ENCODE peak calls at places on chromosomes 6 and 20, in nine cellular contexts. F is HCT116, Q is right lobe of liver, Z is heart left ventricle, P is body of pancreas, N is K562, M is HepG2, U is upper lobe of left lung, R is IMR-90. Y is an unnamed sample. For H3K4me1, the result is how much of the 10 kb centered on the place peaks cover.

GRCh38 chr20:370151-370600 is 10.4 kb upstream of the TRIB3 start:
- ATAC-seq in R (no peak), N (no peak), Q (peak), U (no peak), Z (no peak), P (peak), F (no peak), M (peak), Y (no peak)

GRCh38 chr6:108968746-108969316 is 120.6 kb downstream of the ARMC2 start:
- ATAC-seq in Q (no peak), P (no peak), U (peak), M (no peak), Z (no peak), R (no peak), N (no peak), F (no peak), Y (peak)

GRCh38 chr6:125406771-125407170 is 105.0 kb upstream of the HDDC2 start:
- ATAC-seq in R (no peak), M (no peak), Q (no peak), Z (no peak), N (no peak), P (no peak), F (no peak), U (no peak), Y (no peak)

GRCh38 chr6:70857387-70858077 is 99.3 kb downstream of the B3GAT2 start:
- ATAC-seq in Z (no peak), R (no peak), P (no peak), N (no peak), M (no peak), U (no peak), F (no peak), Q (no peak), Y (no peak)

GRCh38 chr20:59222982-59223610 is 59.5 kb downstream of the ZNF831 start:
- ATAC-seq in F (peak), P (peak), Z (no peak), M (peak), R (peak), N (no peak), U (no peak), Q (peak), Y (no peak)

GRCh38 chr20:47330071-47330470 is 26.4 kb downstream of the ZMYND8 start:
- ATAC-seq in U (no peak), F (no peak), P (no peak), Q (no peak), N (peak), R (no peak), M (no peak), Z (no peak), Y (no peak)

GRCh38 chr20:49980140-49981008 is 2.4 kb upstream of the SNAI1 start:
- ATAC-seq in P (no peak), Z (no peak), R (no peak), F (no peak), U (no peak), Q (no peak), N (no peak), M (no peak), Y (no peak)

GRCh38 chr6:123636771-123637170 is at the start of gene TRDN:
- ATAC-seq in F (no peak), U (no peak), N (no peak), M (no peak), Z (peak), R (no peak), Q (no peak), P (no peak), Y (no peak)

GRCh38 chr20:48682529-48683385 is 145.0 kb downstream of the PREX1 start:
- ATAC-seq in P (peak), U (peak), N (peak), Z (peak), F (peak), Q (peak), M (peak), R (peak), Y (peak)

GRCh38 chr20:45279992-45280391 is 25.6 kb upstream of the SLPI start:
- ATAC-seq in Z (no peak), M (no peak), U (no peak), N (no peak), Q (no peak), F (no peak), P (no peak), R (no peak), Y (no peak)

GRCh38 chr20:5150226-5151076 is 23.6 kb downstream of the CDS2 start:
- ATAC-seq in Q (peak), N (peak), R (peak), Z (peak), P (no peak), M (peak), U (no peak), F (peak), Y (peak)

GRCh38 chr20:51128198-51128597 is 105.3 kb upstream of the KCNG1 start:
- ATAC-seq in Z (no peak), P (no peak), F (no peak), M (no peak), N (no peak), U (no peak), Q (no peak), R (peak), Y (no peak)

GRCh38 chr6:9131201-9131600 is 695.9 kb upstream of the SLC35B3 start:
- ATAC-seq in P (no peak), Z (no peak), N (no peak), M (no peak), R (no peak), F (no peak), U (no peak), Q (no peak), Y (no peak)

GRCh38 chr6:156828280-156828703 is 51.1 kb downstream of the ARID1B start:
- ATAC-seq in M (peak), P (peak), F (peak), U (peak), Q (peak), Z (peak), N (peak), R (peak), Y (peak)

GRCh38 chr6:124658053-124658452 is 304.2 kb upstream of the RNF217 start:
- ATAC-seq in N (no peak), M (no peak), P (no peak), Z (no peak), U (no peak), Q (no peak), F (no peak), R (no peak), Y (no peak)

GRCh38 chr20:40848530-40848929 is 159.5 kb upstream of the MAFB start:
- ATAC-seq in P (no peak), F (no peak), U (no peak), N (no peak), M (no peak), Z (no peak), Q (no peak), R (no peak), Y (no peak)

GRCh38 chr6:127462391-127462790 is 3.2 kb upstream of the KIAA0408 start:
- ATAC-seq in M (no peak), Q (no peak), R (no peak), Z (no peak), P (no peak), F (peak), N (no peak), U (no peak), Y (no peak)

GRCh38 chr20:44196278-44196677 is 9.3 kb upstream of the JPH2 start:
- ATAC-seq in U (no peak), Q (no peak), R (no peak), M (peak), P (no peak), F (peak), Z (no peak), N (peak), Y (no peak)

GRCh38 chr20:53162251-53162835 is 190.2 kb downstream of the TSHZ2 start:
- ATAC-seq in Q (peak), U (peak), F (peak), N (peak), R (peak), M (peak), P (peak), Z (peak), Y (peak)

GRCh38 chr6:156427345-156427744 is 349.8 kb upstream of the ARID1B start:
- ATAC-seq in Z (peak), U (peak), F (no peak), M (no peak), N (no peak), R (peak), P (peak), Q (peak), Y (no peak)

GRCh38 chr20:41476446-41476845 is 109.8 kb upstream of the EMILIN3 start:
- ATAC-seq in U (no peak), Z (peak), Q (no peak), N (no peak), R (no peak), M (no peak), F (no peak), P (peak), Y (no peak)

GRCh38 chr20:14538433-14538832 is 201.0 kb upstream of the FLRT3 start:
- ATAC-seq in U (no peak), M (no peak), P (no peak), Q (no peak), F (no peak), N (no peak), Z (no peak), R (no peak), Y (no peak)

GRCh38 chr20:44138859-44139258 is 48.1 kb downstream of the JPH2 start:
- ATAC-seq in Z (peak), U (no peak), R (no peak), P (no peak), N (no peak), F (no peak), M (no peak), Q (no peak), Y (no peak)

GRCh38 chr20:57622579-57623381 is 2.6 kb upstream of the ZBP1 start:
- ATAC-seq in R (peak), U (peak), F (peak), N (peak), Z (no peak), P (peak), M (peak), Q (peak), Y (no peak)

GRCh38 chr6:88008821-88009220 is 38.8 kb upstream of the SPACA1 start:
- ATAC-seq in M (no peak), U (no peak), Z (no peak), P (peak), R (no peak), F (no peak), N (no peak), Q (no peak), Y (no peak)

GRCh38 chr20:45352729-45353128 is 4.5 kb upstream of the SDC4 start:
- ATAC-seq in P (no peak), M (no peak), Z (no peak), U (no peak), Q (no peak), R (no peak), F (no peak), N (no peak), Y (no peak)

GRCh38 chr20:50208085-50208491 is 17.5 kb downstream of the CEBPB start:
- ATAC-seq in R (no peak), F (no peak), Q (no peak), N (no peak), Z (no peak), U (no peak), M (peak), P (no peak), Y (peak)

GRCh38 chr6:71333700-71334099 is 45.1 kb downstream of the OGFRL1 start:
- ATAC-seq in U (peak), F (no peak), Z (no peak), Q (no peak), M (no peak), P (peak), N (no peak), R (peak), Y (peak)

GRCh38 chr6:28269492-28269891 is 2.5 kb downstream of the ZSCAN26 start:
- ATAC-seq in R (peak), M (no peak), N (peak), Q (peak), P (no peak), U (no peak), Z (no peak), F (peak), Y (no peak)

GRCh38 chr6:166325383-166326042 is 16.8 kb downstream of the SFT2D1 start:
- ATAC-seq in M (no peak), R (no peak), Q (no peak), F (no peak), Z (no peak), P (no peak), N (no peak), U (no peak), Y (no peak)

GRCh38 chr6:139287868-139288267 is 3.9 kb downstream of the TXLNB start:
- ATAC-seq in M (no peak), Q (no peak), R (no peak), Z (no peak), F (no peak), U (no peak), N (no peak), P (no peak), Y (no peak)

GRCh38 chr6:39344821-39345280 is 22.3 kb upstream of the KCNK16 start:
- ATAC-seq in P (no peak), N (peak), U (no peak), F (peak), Z (no peak), Q (no peak), R (no peak), M (no peak), Y (no peak)

GRCh38 chr6:44701637-44702101 is 314.2 kb downstream of the CDC5L start:
- ATAC-seq in R (no peak), N (no peak), P (no peak), Z (peak), M (peak), F (no peak), U (no peak), Q (no peak), Y (no peak)

GRCh38 chr6:135280375-135281136 is 99.4 kb downstream of the MYB start:
- ATAC-seq in F (no peak), Z (no peak), M (no peak), Q (no peak), U (peak), R (no peak), N (peak), P (no peak), Y (no peak)

GRCh38 chr6:135281907-135282306 is 100.8 kb downstream of the MYB start:
- ATAC-seq in R (no peak), Q (no peak), P (no peak), M (no peak), Z (no peak), U (no peak), N (no peak), F (no peak), Y (no peak)

GRCh38 chr6:135281227-135281626 is 100.1 kb downstream of the MYB start:
- ATAC-seq in F (no peak), M (no peak), N (no peak), R (no peak), Q (no peak), U (peak), Z (no peak), P (no peak), Y (no peak)

GRCh38 chr6:135274561-135275293 is 93.6 kb downstream of the MYB start:
- ATAC-seq in F (no peak), M (no peak), Z (no peak), U (no peak), P (no peak), N (peak), Q (no peak), R (peak), Y (no peak)

GRCh38 chr6:135277422-135277821 is 96.3 kb downstream of the MYB start:
- ATAC-seq in M (no peak), F (no peak), U (no peak), Q (no peak), R (no peak), P (no peak), N (no peak), Z (no peak), Y (no peak)
- H3K4me1 ChIP-seq in M (under half), F (under half), U (under half), Q (under half), R (under half), P (under half), N (under half), Z (under half), Y (under half)

DNA sequence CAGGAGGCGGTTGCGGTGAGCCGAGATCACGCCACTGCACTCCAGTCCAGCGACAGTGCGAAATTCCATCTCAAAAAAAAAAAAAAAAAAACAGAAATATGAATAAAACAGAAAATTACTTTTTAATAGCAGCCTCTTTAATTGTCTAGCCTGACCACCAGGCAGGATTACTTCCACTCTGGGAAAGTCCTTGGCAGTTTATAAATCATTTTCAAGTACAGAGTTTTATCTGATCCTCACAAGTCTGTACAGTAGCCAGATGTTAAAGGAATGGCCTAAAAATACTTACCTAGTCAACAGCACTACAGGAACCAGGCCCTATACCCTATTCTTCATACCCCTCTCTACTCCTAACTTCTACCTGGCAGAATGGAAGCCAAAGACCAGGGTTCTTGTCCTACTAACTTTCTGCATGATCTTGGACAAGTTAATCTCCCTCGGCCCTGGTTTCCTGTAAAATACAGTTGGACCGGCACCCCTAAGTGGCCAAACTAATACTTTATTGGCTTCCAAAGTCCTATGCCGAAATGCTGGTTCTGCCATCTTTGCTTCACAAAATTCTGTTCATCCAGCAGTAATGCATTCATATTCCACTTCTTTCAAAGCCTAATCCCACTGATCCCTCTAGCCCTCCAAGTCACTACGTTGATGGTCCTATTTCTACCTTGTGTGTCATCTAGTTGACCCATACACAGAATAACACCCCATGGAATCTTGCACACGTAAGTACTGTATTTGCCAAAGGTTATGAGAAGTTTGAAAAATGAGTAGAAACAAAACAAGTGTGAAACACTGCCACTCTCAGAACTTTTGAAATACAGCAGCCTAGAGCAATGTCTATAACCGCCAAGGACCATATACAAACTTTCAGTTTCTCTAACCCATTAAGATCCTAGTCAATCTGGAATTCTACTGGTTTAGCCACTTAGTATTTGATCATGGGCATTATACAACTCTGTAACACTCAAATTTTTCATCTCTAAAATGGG is 1.7 kb downstream of the EIF2S2 start:
- ATAC-seq in Z (no peak), M (no peak), N (peak), F (no peak), Q (no peak), P (no peak), R (no peak), U (no peak), Y (no peak)
- TF ChIP-seq POLR2A in Z (no peak), M (peak), N (peak), F (no peak), Q (no peak), P (no peak), R (no peak), U (no peak), Y (no peak)

DNA sequence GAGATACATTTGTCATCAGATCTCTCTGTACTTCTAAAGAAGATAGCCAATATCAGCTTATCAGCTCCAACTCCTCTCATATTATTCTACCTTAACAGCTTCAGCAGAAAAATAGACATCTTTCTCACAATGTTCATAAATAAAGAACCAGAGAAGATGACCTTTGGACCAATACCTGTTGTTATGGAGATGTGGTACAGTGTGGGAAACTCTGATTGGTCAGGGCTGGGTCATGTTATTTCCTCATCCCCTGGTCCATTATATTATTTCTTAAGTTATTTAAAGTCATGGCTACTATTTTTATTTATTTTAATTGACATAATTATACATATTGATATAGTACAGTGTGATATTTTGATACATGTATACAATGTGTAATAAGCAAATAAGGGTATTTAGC is 35.9 kb upstream of the POLR1H start:
- ATAC-seq in Z (no peak), R (no peak), F (no peak), U (no peak), N (no peak), M (no peak), P (no peak), Q (no peak), Y (no peak)
- H3K4me1 ChIP-seq in Z (under half), R (under half), F (under half), U (under half), N (under half), M (under half), P (under half), Q (under half), Y (under half)

GRCh38 chr6:35922139-35922554 is 1.2 kb upstream of the SRPK1 start:
- ATAC-seq in Q (no peak), R (no peak), U (no peak), F (no peak), M (peak), P (no peak), Z (no peak), N (peak), Y (no peak)

GRCh38 chr6:35919085-35919826 is 1.6 kb downstream of the SRPK1 start:
- ATAC-seq in Z (no peak), Q (peak), P (peak), U (peak), R (no peak), M (peak), N (peak), F (no peak), Y (no peak)

GRCh38 chr6:35916056-35916455 is 4.8 kb downstream of the SRPK1 start:
- ATAC-seq in F (no peak), R (no peak), Z (no peak), U (no peak), N (no peak), M (no peak), Q (no peak), P (no peak), Y (no peak)

GRCh38 chr6:35920793-35921732 is at the start of gene SRPK1:
- ATAC-seq in P (peak), R (peak), Q (peak), Z (peak), F (peak), M (peak), N (peak), U (peak), Y (peak)

DNA sequence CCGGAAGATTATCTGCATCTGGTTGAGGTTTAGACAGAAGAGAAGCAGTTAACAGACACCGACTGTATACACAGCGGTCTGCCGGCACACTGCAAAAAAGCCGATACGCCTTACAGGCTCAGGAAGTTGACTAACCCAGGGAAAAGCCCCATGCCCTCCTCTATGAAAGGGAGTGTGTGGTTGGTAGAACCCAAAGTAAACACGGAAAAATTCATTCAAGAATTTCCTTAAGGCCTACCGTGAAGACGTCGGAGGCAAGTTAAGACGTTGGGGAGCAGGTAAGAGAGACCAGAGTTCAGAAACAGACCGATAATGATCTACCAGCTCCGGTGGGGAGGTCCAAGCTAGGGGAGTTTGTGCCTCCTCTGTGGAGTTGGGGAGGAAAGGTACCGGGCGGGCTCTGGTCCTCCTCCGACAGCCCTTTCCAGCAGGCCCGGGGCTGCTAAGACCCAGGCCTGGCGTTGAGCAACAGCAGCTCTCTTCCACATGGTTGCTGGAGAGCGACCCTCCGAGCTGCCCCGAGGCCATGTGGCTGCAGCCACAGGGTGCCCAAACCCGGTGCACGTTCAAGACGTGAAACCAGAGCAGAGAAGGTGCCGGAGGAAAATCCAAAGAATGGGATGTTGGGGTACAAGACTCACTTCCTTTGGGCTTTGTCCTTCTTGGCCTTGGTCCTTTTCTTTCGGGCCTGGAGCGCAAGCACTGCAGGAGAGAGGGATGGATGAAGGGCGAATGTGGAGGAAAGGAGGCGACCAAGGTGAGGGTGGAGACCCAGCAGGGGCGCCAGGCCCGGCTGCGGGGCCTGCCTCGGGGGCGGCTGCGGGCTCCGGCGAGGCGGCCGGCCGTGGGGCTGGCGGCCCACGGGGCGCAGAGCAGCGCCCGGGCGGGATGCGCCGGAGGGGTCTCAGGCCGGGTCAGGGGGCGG is 809 bp downstream of the SRPK1 start:
- ATAC-seq in Q (peak), R (peak), N (peak), U (peak), P (peak), Z (peak), F (peak), M (peak), Y (peak)
- TF ChIP-seq POLR2A in Q (no peak), R (no peak), N (peak), U (peak), P (peak), Z (no peak), F (no peak), M (no peak), Y (no peak)

GRCh38 chr6:159132664-159133063 is 36.5 kb upstream of the FNDC1 start:
- ATAC-seq in N (no peak), M (no peak), P (no peak), R (no peak), Q (no peak), F (no peak), U (no peak), Z (no peak), Y (no peak)
- H3K4me1 ChIP-seq in N (under half), M (under half), P (under half), R (under half), Q (under half), F (under half), U (under half), Z (under half), Y (under half)